ENCODE peak calls at places on chromosomes 16 and 17, in eight cellular contexts. O is tibial nerve, B is A549, M is SK-N-SH, U is transverse colon, Z is stomach, G is H1, S is suprapubic skin. C is an unnamed sample.

GRCh38 chr16:78437352-78437968 is 338.0 kb downstream of the WWOX start:
- DNase-seq in O (no peak), B (peak; percentile 27), M (peak; percentile 50), U (peak; percentile 15), Z (peak; percentile 33), G (no peak), S (no peak), C (peak; percentile 50)

GRCh38 chr16:54987081-54987480 is 56.4 kb downstream of the IRX5 start:
- DNase-seq in O (no peak), B (no peak), M (no peak), U (no peak), Z (no peak), G (no peak), S (no peak), C (no peak)

GRCh38 chr17:40338058-40338457 is 26.5 kb downstream of the GJD3 start:
- DNase-seq in O (no peak), B (no peak), M (no peak), U (no peak), Z (no peak), G (no peak), S (no peak), C (no peak)

GRCh38 chr16:75763250-75763649 is 37.0 kb upstream of the CPHXL start:
- DNase-seq in O (no peak), B (no peak), M (no peak), U (no peak), Z (no peak), G (no peak), S (no peak), C (no peak)

GRCh38 chr16:21302898-21303528 is 24.9 kb upstream of the CRYM start:
- DNase-seq in O (no peak), B (peak; percentile 72), M (no peak), U (peak; percentile 22), Z (no peak), G (no peak), S (no peak), C (no peak)

GRCh38 chr16:8990445-8990844 is 26.7 kb upstream of the USP7 start:
- DNase-seq in O (no peak), B (no peak), M (no peak), U (no peak), Z (no peak), G (no peak), S (no peak), C (no peak)

GRCh38 chr17:9414471-9414870 is 161.1 kb downstream of the STX8 start:
- DNase-seq in O (no peak), B (no peak), M (no peak), U (no peak), Z (no peak), G (no peak), S (no peak), C (no peak)

GRCh38 chr16:85696761-85697160 is 8.0 kb upstream of the GINS2 start:
- DNase-seq in O (no peak), B (no peak), M (no peak), U (no peak), Z (no peak), G (no peak), S (no peak), C (no peak)

GRCh38 chr17:17175917-17176316 is 30.2 kb downstream of the PLD6 start:
- DNase-seq in O (no peak), B (no peak), M (no peak), U (no peak), Z (no peak), G (no peak), S (no peak), C (no peak)

GRCh38 chr17:66522591-66523272 is 220.3 kb downstream of the PRKCA start:
- DNase-seq in O (no peak), B (no peak), M (no peak), U (no peak), Z (no peak), G (no peak), S (no peak), C (no peak)

GRCh38 chr17:17819561-17819995 is 17.2 kb downstream of the SREBF1 start:
- DNase-seq in O (peak; percentile 55), B (peak; percentile 89), M (peak; percentile 74), U (peak; percentile 85), Z (peak; percentile 81), G (no peak), S (peak; percentile 85), C (no peak)

GRCh38 chr16:14356064-14356463 is 274.0 kb downstream of the PARN start:
- DNase-seq in O (no peak), B (no peak), M (no peak), U (no peak), Z (no peak), G (no peak), S (no peak), C (no peak)

GRCh38 chr17:39609416-39610025 is 1.8 kb upstream of the NEUROD2 start:
- DNase-seq in O (no peak), B (no peak), M (no peak), U (no peak), Z (no peak), G (no peak), S (no peak), C (no peak)

GRCh38 chr17:39980402-39981206 is at the start of gene PSMD3:
- DNase-seq in O (peak; percentile 99), B (peak; percentile 100), M (peak; percentile 94), U (peak; percentile 99), Z (peak; percentile 99), G (peak; percentile 98), S (peak; percentile 99), C (peak; percentile 100)

GRCh38 chr16:14613991-14614390 is 16.1 kb downstream of the PARN start:
- DNase-seq in O (no peak), B (no peak), M (no peak), U (no peak), Z (no peak), G (no peak), S (no peak), C (no peak)

DNA sequence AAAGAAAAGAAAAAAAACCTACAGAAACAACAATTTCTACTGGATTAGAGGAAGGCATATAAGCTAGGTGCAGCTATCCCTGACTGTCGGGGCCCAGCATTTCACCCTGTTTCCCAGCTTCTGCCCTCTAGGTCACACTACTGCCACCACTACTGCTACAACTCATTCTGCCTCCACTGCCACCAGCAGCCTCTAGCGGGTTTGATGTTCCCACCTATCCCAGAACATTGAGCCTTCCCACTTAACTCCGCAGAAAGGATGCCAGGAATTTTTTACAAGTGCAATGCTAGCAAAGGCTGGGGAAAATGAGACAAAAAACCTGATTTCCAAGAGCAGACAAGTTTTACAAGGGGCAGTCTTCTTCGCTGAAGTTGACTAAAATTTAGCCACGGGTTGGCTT is 10.4 kb downstream of the ADCY9 start:
- DNase-seq in O (no peak), B (no peak), M (no peak), U (no peak), Z (no peak), G (no peak), S (no peak), C (no peak)
- H3K9me3 ChIP-seq in O (no peaks in the 10 kb centered on the region), B (no peaks in the 10 kb centered on the region), M (no peaks in the 10 kb centered on the region), U (no peaks in the 10 kb centered on the region), Z (no peaks in the 10 kb centered on the region), G (no peaks in the 10 kb centered on the region), S (no peaks in the 10 kb centered on the region), C (no peaks in the 10 kb centered on the region)

GRCh38 chr16:30548392-30549255 is 9.6 kb downstream of the ZNF764 start:
- DNase-seq in O (no peak), B (no peak), M (no peak), U (no peak), Z (no peak), G (no peak), S (no peak), C (no peak)
- TF ChIP-seq EP300 in O (no peak), B (no peak), M (no peak), U (no peak), Z (no peak), G (no peak), S (no peak), C (no peak)

GRCh38 chr17:50219345-50219744 is 17.9 kb upstream of the COL1A1 start:
- DNase-seq in O (no peak), B (peak; percentile 43), M (no peak), U (no peak), Z (no peak), G (no peak), S (no peak), C (no peak)
- H3K9me3 ChIP-seq in O (no peaks in the 10 kb centered on the region), B (no peaks in the 10 kb centered on the region), M (no peaks in the 10 kb centered on the region), U (no peaks in the 10 kb centered on the region), Z (no peaks in the 10 kb centered on the region), G (no peaks in the 10 kb centered on the region), S (no peaks in the 10 kb centered on the region), C (no peaks in the 10 kb centered on the region)

DNA sequence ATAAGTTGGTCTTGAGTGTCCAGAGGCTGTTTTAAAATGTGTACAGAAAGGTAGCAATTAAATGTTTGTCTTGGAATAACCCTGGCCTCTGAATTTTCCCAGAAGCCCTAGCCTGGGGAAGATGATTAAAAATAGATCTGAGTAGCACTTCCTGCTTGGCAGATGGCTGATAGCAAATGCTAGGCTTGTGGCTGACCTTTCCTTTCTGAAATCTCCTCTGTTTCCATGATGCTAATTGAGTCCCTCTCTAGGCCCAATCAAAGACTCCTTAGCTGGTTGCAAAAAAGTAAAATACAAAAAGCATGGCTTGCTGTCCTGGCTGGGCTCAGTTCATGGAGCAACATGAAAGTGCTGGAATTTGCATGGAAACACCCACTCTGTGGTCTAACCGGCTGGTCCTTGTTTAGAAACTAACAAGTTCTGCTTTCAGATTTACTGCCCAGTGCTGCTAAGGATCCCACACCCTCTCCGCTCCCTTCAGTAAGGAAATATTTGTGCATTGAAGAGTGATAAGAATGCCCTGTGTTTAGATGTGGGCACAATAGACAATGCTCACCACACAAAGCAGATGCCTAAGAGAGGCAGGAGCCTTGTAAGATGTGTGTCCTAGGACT is 40.8 kb downstream of the YPEL2 start:
- DNase-seq in O (peak; percentile 67), B (no peak), M (no peak), U (peak; percentile 68), Z (peak; percentile 53), G (no peak), S (peak; percentile 81), C (no peak)
- TF ChIP-seq EP300 in O (peak; percentile 75), B (no peak), M (no peak), U (no peak), Z (no peak), G (no peak), S (no peak), C (no peak)

DNA sequence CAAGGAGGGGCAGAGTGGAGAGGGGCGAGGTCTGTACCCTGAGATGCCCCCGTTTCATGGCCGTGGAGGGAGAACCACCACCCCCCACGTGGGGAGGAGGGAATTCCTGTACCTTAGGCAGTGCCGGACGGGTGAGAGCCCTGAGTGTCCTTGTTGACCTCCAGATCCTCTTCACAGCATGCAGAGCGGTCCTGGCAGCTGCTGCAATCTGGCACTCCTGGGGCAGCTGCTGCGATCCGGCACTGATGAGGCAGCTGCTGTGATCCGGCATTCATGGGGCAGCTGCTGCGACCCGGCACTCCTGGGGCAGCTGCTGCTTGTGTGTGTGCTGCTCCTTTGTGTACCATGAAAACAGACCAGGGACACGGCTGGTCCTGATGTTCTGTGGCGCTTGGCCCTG is 12.7 kb downstream of the ZNF778 start:
- DNase-seq in O (no peak), B (no peak), M (no peak), U (no peak), Z (no peak), G (no peak), S (no peak), C (no peak)
- H3K9me3 ChIP-seq in O (no peaks in the 10 kb centered on the region), B (peaks cover 92% of the 10 kb centered on the region), M (no peaks in the 10 kb centered on the region), U (peaks cover 7% of the 10 kb centered on the region), Z (peaks cover 6% of the 10 kb centered on the region), G (peaks cover 53% of the 10 kb centered on the region), S (no peaks in the 10 kb centered on the region), C (no peaks in the 10 kb centered on the region)

DNA sequence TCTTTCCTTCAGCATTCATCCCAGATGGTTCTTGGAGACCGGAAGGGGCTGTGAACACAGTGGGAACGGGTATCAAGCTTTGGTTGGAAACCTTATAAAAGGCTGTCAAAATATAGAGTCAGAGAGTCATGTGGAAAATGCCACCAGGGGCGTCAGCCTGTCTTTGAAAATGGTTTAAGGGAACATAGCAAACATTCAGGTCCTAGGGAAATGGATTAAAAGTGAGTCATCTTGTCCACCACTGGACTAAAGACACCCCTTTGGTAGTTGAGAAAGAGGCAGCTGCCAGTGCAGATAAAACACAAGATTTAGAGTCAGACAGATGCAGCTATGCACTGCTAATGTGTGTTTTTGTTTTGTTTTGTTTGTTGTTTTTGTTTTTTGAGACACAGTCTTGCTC is 47.8 kb upstream of the BCO1 start:
- DNase-seq in O (no peak), B (peak; percentile 52), M (no peak), U (no peak), Z (no peak), G (no peak), S (no peak), C (no peak)
- TF ChIP-seq EP300 in O (no peak), B (no peak), M (no peak), U (no peak), Z (no peak), G (no peak), S (no peak), C (no peak)

C was measured in esophagus muscularis mucosa.